ENCODE peak calls at places on chromosomes 13 and 19, in six cellular contexts. X, V, I, N, S and U are unnamed samples.

GRCh38 chr13:97119899-97120745 is 102.0 kb upstream of the MBNL2 start:
- DNase-seq in X (no peak), V (no peak), I (no peak), N (no peak), S (peak; percentile 64), U (no peak)

GRCh38 chr19:46350029-46350757 is 3.3 kb downstream of the PPP5C start:
- DNase-seq in X (no peak), V (peak; percentile 55), I (no peak), N (peak; percentile 32), S (no peak), U (no peak)

GRCh38 chr19:30178721-30179402 is 193.3 kb upstream of the ZNF536 start:
- DNase-seq in X (no peak), V (no peak), I (no peak), N (no peak), S (no peak), U (no peak)

GRCh38 chr13:105219636-105220035 is 1315.8 kb downstream of the EFNB2 start:
- DNase-seq in X (no peak), V (no peak), I (no peak), N (no peak), S (peak; percentile 49), U (no peak)

GRCh38 chr19:55418185-55418584 is 10.6 kb upstream of the UBE2S start:
- DNase-seq in X (peak; percentile 88), V (peak; percentile 64), I (peak; percentile 63), N (peak; percentile 81), S (peak; percentile 92), U (peak; percentile 65)

GRCh38 chr13:78603240-78603947 is at the start of gene POU4F1:
- DNase-seq in X (peak; percentile 29), V (no peak), I (no peak), N (no peak), S (no peak), U (no peak)

GRCh38 chr19:6476155-6476895 is 5.3 kb downstream of the DENND1C start:
- DNase-seq in X (peak; percentile 46), V (peak; percentile 57), I (no peak), N (peak; percentile 98), S (peak; percentile 60), U (peak; percentile 48)

GRCh38 chr13:107803822-107804495 is 411.4 kb downstream of the LIG4 start:
- DNase-seq in X (no peak), V (no peak), I (no peak), N (no peak), S (no peak), U (no peak)

GRCh38 chr19:46299004-46299509 is 2.2 kb downstream of the HIF3A start:
- DNase-seq in X (peak; percentile 97), V (no peak), I (no peak), N (peak; percentile 96), S (peak; percentile 94), U (peak; percentile 74)

GRCh38 chr13:22265563-22265962 is 594.7 kb downstream of the FGF9 start:
- DNase-seq in X (no peak), V (no peak), I (no peak), N (no peak), S (no peak), U (no peak)

GRCh38 chr13:55361141-55361540 is 1779.6 kb upstream of the PRR20A start:
- DNase-seq in X (no peak), V (no peak), I (no peak), N (no peak), S (no peak), U (peak; percentile 2)

GRCh38 chr13:114058051-114058867 is 74.2 kb downstream of the RASA3 start:
- DNase-seq in X (no peak), V (no peak), I (no peak), N (peak; percentile 21), S (no peak), U (no peak)

GRCh38 chr13:35465345-35465744 is 11.1 kb downstream of the MAB21L1 start:
- DNase-seq in X (no peak), V (no peak), I (no peak), N (no peak), S (no peak), U (no peak)

GRCh38 chr13:110006304-110006703 is 219.9 kb upstream of the IRS2 start:
- DNase-seq in X (peak; percentile 63), V (no peak), I (no peak), N (peak; percentile 57), S (peak; percentile 62), U (no peak)

GRCh38 chr13:76225815-76226489 is 589.8 kb downstream of the LMO7 start:
- DNase-seq in X (peak; percentile 19), V (no peak), I (no peak), N (no peak), S (peak; percentile 69), U (no peak)

GRCh38 chr19:50776131-50776530 is 5.9 kb downstream of the GPR32 start:
- DNase-seq in X (no peak), V (no peak), I (no peak), N (no peak), S (no peak), U (no peak)

GRCh38 chr19:7159105-7159933 is 89.8 kb downstream of the ZNF557 start:
- DNase-seq in X (peak; percentile 91), V (no peak), I (peak; percentile 92), N (peak; percentile 87), S (no peak), U (no peak)

DNA sequence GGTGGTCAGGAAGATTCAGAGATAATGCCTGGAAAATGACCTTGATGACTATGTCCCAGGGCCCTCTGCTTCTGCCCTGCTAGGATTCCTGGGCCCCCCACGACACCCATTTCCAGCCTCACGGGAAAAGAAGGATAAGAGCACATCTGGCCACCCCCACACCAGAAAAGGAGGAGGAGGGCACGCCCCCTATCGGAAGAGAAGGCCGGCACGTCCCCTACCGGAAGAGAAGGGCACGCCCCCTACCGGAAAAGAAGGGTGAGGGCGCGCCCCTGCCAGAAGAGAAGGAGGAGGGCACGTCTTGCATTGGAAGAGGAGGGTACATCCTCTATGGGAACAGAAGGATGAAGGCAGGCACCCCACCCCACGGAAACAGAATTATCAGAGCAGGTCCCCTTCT is 84.3 kb downstream of the IER2 start:
- DNase-seq in X (no peak), V (peak; percentile 77), I (no peak), N (peak; percentile 37), S (no peak), U (no peak)
- TF ChIP-seq CTCF in X (peak; percentile 15), V (peak; percentile 91), I (peak; percentile 74), N (peak; percentile 60), S (peak; percentile 39), U (peak; percentile 56)

GRCh38 chr19:407501-408440 is 1.2 kb downstream of the C2CD4C start:
- DNase-seq in X (no peak), V (no peak), I (no peak), N (no peak), S (no peak), U (no peak)

GRCh38 chr19:408441-409005 is 424 bp downstream of the C2CD4C start:
- DNase-seq in X (no peak), V (no peak), I (no peak), N (no peak), S (no peak), U (no peak)

GRCh38 chr19:410243-410781 is 1.4 kb upstream of the C2CD4C start:
- DNase-seq in X (no peak), V (no peak), I (no peak), N (no peak), S (no peak), U (no peak)

GRCh38 chr19:409006-409514 is at the start of gene C2CD4C:
- DNase-seq in X (no peak), V (no peak), I (no peak), N (no peak), S (no peak), U (no peak)

GRCh38 chr19:409515-410242 is 732 bp upstream of the C2CD4C start:
- DNase-seq in X (no peak), V (no peak), I (no peak), N (no peak), S (peak; percentile 4), U (no peak)
- H3K4me3 ChIP-seq in X (no peak overlapping the region), V (peak overlapping the region; percentile 41), I (no peak overlapping the region), N (no peak overlapping the region), S (no peak overlapping the region), U (peak overlapping the region; percentile 27)

GRCh38 chr19:41701401-41702075 is 6.9 kb upstream of the CEACAM5 start:
- DNase-seq in X (no peak), V (peak; percentile 37), I (no peak), N (no peak), S (no peak), U (no peak)
- TF ChIP-seq CTCF in X (no peak), V (no peak), I (no peak), N (no peak), S (no peak), U (peak; percentile 11)

GRCh38 chr19:3801412-3802096 is 15.4 kb upstream of the MATK start:
- DNase-seq in X (no peak), V (peak; percentile 76), I (no peak), N (peak; percentile 19), S (no peak), U (no peak)
- H3K4me3 ChIP-seq in X (no peak overlapping the region), V (peak overlapping the region; percentile 60), I (peak overlapping the region; percentile 15), N (no peak overlapping the region), S (no peak overlapping the region), U (no peak overlapping the region)

GRCh38 chr19:18225702-18226468 is at the start of gene PDE4C:
- DNase-seq in X (no peak), V (no peak), I (no peak), N (peak; percentile 25), S (no peak), U (no peak)

GRCh38 chr19:18229474-18229873 is 3.2 kb upstream of the PDE4C start:
- DNase-seq in X (no peak), V (no peak), I (no peak), N (no peak), S (no peak), U (no peak)

GRCh38 chr19:18225355-18225701 is 910 bp downstream of the PDE4C start:
- DNase-seq in X (no peak), V (no peak), I (no peak), N (no peak), S (no peak), U (no peak)

GRCh38 chr19:18227781-18228271 is 1.6 kb upstream of the PDE4C start:
- DNase-seq in X (no peak), V (no peak), I (no peak), N (no peak), S (no peak), U (no peak)

GRCh38 chr19:18226956-18227780 is 930 bp upstream of the PDE4C start:
- DNase-seq in X (no peak), V (no peak), I (no peak), N (no peak), S (no peak), U (no peak)
- TF ChIP-seq CTCF in X (no peak), V (no peak), I (no peak), N (no peak), S (no peak), U (no peak)

GRCh38 chr19:3369337-3370213 is 3.2 kb downstream of the NFIC start:
- DNase-seq in X (peak; percentile 44), V (no peak), I (no peak), N (peak; percentile 85), S (peak; percentile 42), U (no peak)
- H3K4me3 ChIP-seq in X (peak overlapping the region; percentile 81), V (no peak overlapping the region), I (peak overlapping the region; percentile 81), N (peak overlapping the region; percentile 30), S (peak overlapping the region; percentile 74), U (peak overlapping the region; percentile 39)

DNA sequence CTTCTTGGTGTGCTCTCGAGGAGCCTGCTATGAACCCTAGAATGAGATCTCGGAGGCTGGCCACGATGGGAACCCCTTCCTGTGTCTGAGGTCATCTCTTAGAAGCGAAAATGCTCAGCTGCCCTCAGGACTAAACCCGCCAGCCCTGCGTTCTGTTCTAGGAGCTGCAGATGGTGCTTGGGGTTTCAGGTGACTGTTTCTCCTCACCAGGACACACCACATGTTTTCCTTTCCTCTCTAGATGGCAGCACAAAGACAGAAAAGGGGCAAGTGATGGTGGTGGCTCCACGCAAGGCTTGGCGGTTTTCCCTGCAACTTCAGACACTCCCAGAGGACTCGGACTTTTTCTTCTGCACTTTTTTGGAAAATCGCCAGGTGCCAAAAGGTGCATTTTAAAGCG is 60.1 kb downstream of the RNASEH2B start:
- DNase-seq in X (peak; percentile 6), V (no peak), I (no peak), N (no peak), S (peak; percentile 26), U (no peak)
- TF ChIP-seq CTCF in X (no peak), V (no peak), I (no peak), N (no peak), S (peak; percentile 27), U (peak; percentile 18)